ENCODE peak calls at places on chromosomes 5 and 9, in nine cellular contexts. One of them, this sample, is unnamed.

GRCh38 chr5:122907238-122907637 is 61.8 kb downstream of the SNX24 start:
- DNase-seq in activated T-cell treated with anti-CD3 and anti-CD28 coated beads, Interleukin-2, amount 50 U/mL, for 24 hours: no peak
- DNase-seq in mesothelial cell of epicardium: no peak
- DNase-seq in NCI-H1092 treated with DMSO at 0.1 percent for 48 hours: no peak
- DNase-seq in mammary epithelial cell: peak; percentile 47
- DNase-seq in caudate nucleus: no peak
- DNase-seq in breast epithelium: no peak
- DNase-seq in Right ventricle myocardium inferior: no peak
- DNase-seq in fibroblast of pulmonary artery: peak; percentile 73
- DNase-seq in this sample: no peak

GRCh38 chr9:2709645-2710101 is 7.6 kb upstream of the KCNV2 start:
- DNase-seq in Right ventricle myocardium inferior: no peak
- DNase-seq in activated T-cell treated with anti-CD3 and anti-CD28 coated beads, Interleukin-2, amount 50 U/mL, for 24 hours: no peak
- DNase-seq in breast epithelium: no peak
- DNase-seq in mesothelial cell of epicardium: no peak
- DNase-seq in NCI-H1092 treated with DMSO at 0.1 percent for 48 hours: no peak
- DNase-seq in caudate nucleus: no peak
- DNase-seq in fibroblast of pulmonary artery: no peak
- DNase-seq in mammary epithelial cell: no peak
- DNase-seq in this sample: no peak

GRCh38 chr9:126781186-126781585 is 23.7 kb upstream of the ZBTB43 start:
- DNase-seq in mammary epithelial cell: no peak
- DNase-seq in NCI-H1092 treated with DMSO at 0.1 percent for 48 hours: no peak
- DNase-seq in breast epithelium: no peak
- DNase-seq in caudate nucleus: no peak
- DNase-seq in mesothelial cell of epicardium: no peak
- DNase-seq in Right ventricle myocardium inferior: no peak
- DNase-seq in fibroblast of pulmonary artery: no peak
- DNase-seq in activated T-cell treated with anti-CD3 and anti-CD28 coated beads, Interleukin-2, amount 50 U/mL, for 24 hours: no peak
- DNase-seq in this sample: no peak

GRCh38 chr9:70601000-70601929 is 186.8 kb upstream of the KLF9 start:
- DNase-seq in fibroblast of pulmonary artery: peak; percentile 100
- DNase-seq in Right ventricle myocardium inferior: peak; percentile 98
- DNase-seq in mammary epithelial cell: peak; percentile 70
- DNase-seq in activated T-cell treated with anti-CD3 and anti-CD28 coated beads, Interleukin-2, amount 50 U/mL, for 24 hours: no peak
- DNase-seq in breast epithelium: peak; percentile 94
- DNase-seq in caudate nucleus: peak; percentile 73
- DNase-seq in NCI-H1092 treated with DMSO at 0.1 percent for 48 hours: peak; percentile 97
- DNase-seq in mesothelial cell of epicardium: peak; percentile 60
- DNase-seq in this sample: no peak

GRCh38 chr5:67494186-67494842 is 297.7 kb upstream of the CD180 start:
- DNase-seq in fibroblast of pulmonary artery: no peak
- DNase-seq in mammary epithelial cell: no peak
- DNase-seq in caudate nucleus: no peak
- DNase-seq in breast epithelium: no peak
- DNase-seq in activated T-cell treated with anti-CD3 and anti-CD28 coated beads, Interleukin-2, amount 50 U/mL, for 24 hours: no peak
- DNase-seq in Right ventricle myocardium inferior: no peak
- DNase-seq in mesothelial cell of epicardium: no peak
- DNase-seq in NCI-H1092 treated with DMSO at 0.1 percent for 48 hours: peak; percentile 80
- DNase-seq in this sample: no peak

GRCh38 chr5:132961887-132962286 is 1.5 kb downstream of the AFF4 start:
- DNase-seq in activated T-cell treated with anti-CD3 and anti-CD28 coated beads, Interleukin-2, amount 50 U/mL, for 24 hours: no peak
- DNase-seq in mesothelial cell of epicardium: no peak
- DNase-seq in NCI-H1092 treated with DMSO at 0.1 percent for 48 hours: no peak
- DNase-seq in mammary epithelial cell: peak; percentile 52
- DNase-seq in fibroblast of pulmonary artery: peak; percentile 65
- DNase-seq in breast epithelium: no peak
- DNase-seq in Right ventricle myocardium inferior: no peak
- DNase-seq in caudate nucleus: no peak
- DNase-seq in this sample: peak; percentile 75

GRCh38 chr5:456351-457194 is 13.6 kb downstream of the EXOC3 start:
- DNase-seq in breast epithelium: no peak
- DNase-seq in mesothelial cell of epicardium: no peak
- DNase-seq in fibroblast of pulmonary artery: no peak
- DNase-seq in mammary epithelial cell: no peak
- DNase-seq in Right ventricle myocardium inferior: no peak
- DNase-seq in activated T-cell treated with anti-CD3 and anti-CD28 coated beads, Interleukin-2, amount 50 U/mL, for 24 hours: peak; percentile 21
- DNase-seq in caudate nucleus: no peak
- DNase-seq in NCI-H1092 treated with DMSO at 0.1 percent for 48 hours: no peak
- DNase-seq in this sample: no peak

GRCh38 chr9:110967196-110967595 is 71.1 kb downstream of the LPAR1 start:
- DNase-seq in mammary epithelial cell: no peak
- DNase-seq in Right ventricle myocardium inferior: no peak
- DNase-seq in breast epithelium: no peak
- DNase-seq in fibroblast of pulmonary artery: no peak
- DNase-seq in mesothelial cell of epicardium: no peak
- DNase-seq in caudate nucleus: no peak
- DNase-seq in NCI-H1092 treated with DMSO at 0.1 percent for 48 hours: no peak
- DNase-seq in activated T-cell treated with anti-CD3 and anti-CD28 coated beads, Interleukin-2, amount 50 U/mL, for 24 hours: no peak
- DNase-seq in this sample: no peak

GRCh38 chr5:150497274-150497988 is 10.5 kb upstream of the NDST1 start:
- DNase-seq in fibroblast of pulmonary artery: peak; percentile 90
- DNase-seq in mesothelial cell of epicardium: no peak
- DNase-seq in breast epithelium: no peak
- DNase-seq in caudate nucleus: peak; percentile 69
- DNase-seq in Right ventricle myocardium inferior: no peak
- DNase-seq in NCI-H1092 treated with DMSO at 0.1 percent for 48 hours: peak; percentile 0
- DNase-seq in mammary epithelial cell: peak; percentile 96
- DNase-seq in activated T-cell treated with anti-CD3 and anti-CD28 coated beads, Interleukin-2, amount 50 U/mL, for 24 hours: no peak
- DNase-seq in this sample: peak; percentile 95

GRCh38 chr9:85377751-85378289 is 363.9 kb downstream of the AGTPBP1 start:
- DNase-seq in breast epithelium: no peak
- DNase-seq in mammary epithelial cell: peak; percentile 39
- DNase-seq in Right ventricle myocardium inferior: no peak
- DNase-seq in fibroblast of pulmonary artery: no peak
- DNase-seq in NCI-H1092 treated with DMSO at 0.1 percent for 48 hours: no peak
- DNase-seq in activated T-cell treated with anti-CD3 and anti-CD28 coated beads, Interleukin-2, amount 50 U/mL, for 24 hours: no peak
- DNase-seq in caudate nucleus: no peak
- DNase-seq in mesothelial cell of epicardium: no peak
- DNase-seq in this sample: peak; percentile 33

GRCh38 chr9:2991292-2991691 is 147.4 kb upstream of the PUM3 start:
- DNase-seq in Right ventricle myocardium inferior: no peak
- DNase-seq in fibroblast of pulmonary artery: peak; percentile 1
- DNase-seq in breast epithelium: no peak
- DNase-seq in NCI-H1092 treated with DMSO at 0.1 percent for 48 hours: no peak
- DNase-seq in caudate nucleus: no peak
- DNase-seq in mesothelial cell of epicardium: no peak
- DNase-seq in mammary epithelial cell: no peak
- DNase-seq in activated T-cell treated with anti-CD3 and anti-CD28 coated beads, Interleukin-2, amount 50 U/mL, for 24 hours: no peak
- DNase-seq in this sample: peak; percentile 29

GRCh38 chr9:86766912-86767311 is 180.4 kb downstream of the GAS1 start:
- DNase-seq in caudate nucleus: no peak
- DNase-seq in Right ventricle myocardium inferior: no peak
- DNase-seq in fibroblast of pulmonary artery: peak; percentile 82
- DNase-seq in breast epithelium: peak; percentile 93
- DNase-seq in mesothelial cell of epicardium: no peak
- DNase-seq in activated T-cell treated with anti-CD3 and anti-CD28 coated beads, Interleukin-2, amount 50 U/mL, for 24 hours: no peak
- DNase-seq in mammary epithelial cell: peak; percentile 98
- DNase-seq in NCI-H1092 treated with DMSO at 0.1 percent for 48 hours: no peak
- DNase-seq in this sample: peak; percentile 83

GRCh38 chr9:28774433-28775029 is 1201.2 kb upstream of the C9orf72 start:
- DNase-seq in mesothelial cell of epicardium: no peak
- DNase-seq in fibroblast of pulmonary artery: peak; percentile 62
- DNase-seq in breast epithelium: no peak
- DNase-seq in Right ventricle myocardium inferior: no peak
- DNase-seq in activated T-cell treated with anti-CD3 and anti-CD28 coated beads, Interleukin-2, amount 50 U/mL, for 24 hours: no peak
- DNase-seq in mammary epithelial cell: peak; percentile 36
- DNase-seq in caudate nucleus: no peak
- DNase-seq in NCI-H1092 treated with DMSO at 0.1 percent for 48 hours: peak; percentile 65
- DNase-seq in this sample: peak; percentile 57

GRCh38 chr5:134103397-134103796 is 11.1 kb upstream of the TCF7 start:
- DNase-seq in mammary epithelial cell: no peak
- DNase-seq in Right ventricle myocardium inferior: no peak
- DNase-seq in breast epithelium: no peak
- DNase-seq in mesothelial cell of epicardium: no peak
- DNase-seq in NCI-H1092 treated with DMSO at 0.1 percent for 48 hours: no peak
- DNase-seq in activated T-cell treated with anti-CD3 and anti-CD28 coated beads, Interleukin-2, amount 50 U/mL, for 24 hours: peak; percentile 63
- DNase-seq in caudate nucleus: no peak
- DNase-seq in fibroblast of pulmonary artery: no peak
- DNase-seq in this sample: no peak

GRCh38 chr5:133407277-133407632 is 205.1 kb downstream of the FSTL4 start:
- DNase-seq in mammary epithelial cell: no peak
- DNase-seq in mesothelial cell of epicardium: no peak
- DNase-seq in breast epithelium: peak; percentile 31
- DNase-seq in fibroblast of pulmonary artery: no peak
- DNase-seq in NCI-H1092 treated with DMSO at 0.1 percent for 48 hours: no peak
- DNase-seq in caudate nucleus: no peak
- DNase-seq in Right ventricle myocardium inferior: no peak
- DNase-seq in activated T-cell treated with anti-CD3 and anti-CD28 coated beads, Interleukin-2, amount 50 U/mL, for 24 hours: no peak
- DNase-seq in this sample: no peak